ENCODE peak calls at places on chromosome 5, in eight cellular contexts. N is cardiac muscle cell, J is GM23248, R is SJSA1, O is pancreas, Y is GM23338, T is psoas muscle, D is uterus. B is an unnamed sample. For H3K4me1, the result is how much of the 10 kb centered on the place peaks cover.

GRCh38 chr5:855771-856530 is 5.2 kb upstream of the ZDHHC11 start:
- DNase-seq in N (no peak), T (no peak), J (peak), Y (no peak), R (no peak), D (no peak), O (no peak), B (peak)

GRCh38 chr5:153496835-153497234 is 6.4 kb downstream of the GRIA1 start:
- DNase-seq in Y (peak), O (no peak), D (no peak), R (peak), T (no peak), N (peak), J (peak), B (no peak)

GRCh38 chr5:112551437-112552018 is 132.5 kb upstream of the EPB41L4A start:
- DNase-seq in T (no peak), Y (peak), O (peak), R (peak), J (peak), D (peak), N (peak), B (no peak)

GRCh38 chr5:6484899-6485298 is 36.2 kb downstream of the UBE2QL1 start:
- DNase-seq in D (no peak), N (no peak), T (no peak), O (no peak), J (no peak), Y (no peak), R (no peak), B (no peak)

GRCh38 chr5:104702212-104702611 is 1139.6 kb upstream of the NUDT12 start:
- DNase-seq in J (no peak), Y (no peak), O (no peak), T (no peak), D (no peak), N (no peak), R (no peak), B (no peak)

GRCh38 chr5:80481019-80481893 is 6.6 kb upstream of the FAM151B start:
- DNase-seq in J (peak), Y (peak), D (no peak), N (peak), R (peak), O (peak), T (no peak), B (no peak)

GRCh38 chr5:53576674-53577073 is 16.2 kb downstream of the NDUFS4 start:
- DNase-seq in Y (no peak), R (no peak), J (no peak), N (no peak), D (no peak), O (no peak), T (no peak), B (no peak)

GRCh38 chr5:58208674-58209073 is 251.2 kb downstream of the PLK2 start:
- DNase-seq in R (no peak), T (no peak), N (no peak), O (no peak), Y (no peak), J (no peak), D (no peak), B (no peak)

GRCh38 chr5:122064992-122065391 is 13.1 kb downstream of the LOX start:
- DNase-seq in T (no peak), D (no peak), J (no peak), R (no peak), N (no peak), Y (no peak), O (no peak), B (no peak)

GRCh38 chr5:76717222-76718083 is 1.5 kb downstream of the F2R start:
- DNase-seq in Y (no peak), J (no peak), T (no peak), O (no peak), D (no peak), R (peak), N (peak), B (no peak)

GRCh38 chr5:126967808-126968466 is 62.4 kb downstream of the MARCHF3 start:
- DNase-seq in N (peak), Y (no peak), R (no peak), T (no peak), J (no peak), D (no peak), O (no peak), B (no peak)

GRCh38 chr5:78483809-78484521 is 123.5 kb downstream of the SCAMP1 start:
- DNase-seq in T (peak), R (no peak), J (peak), O (no peak), N (peak), D (peak), Y (no peak), B (no peak)

GRCh38 chr5:20359377-20359776 is 371.4 kb upstream of the CDH18 start:
- DNase-seq in T (no peak), J (no peak), Y (no peak), O (no peak), R (no peak), N (no peak), D (no peak), B (no peak)

GRCh38 chr5:120789918-120790714 is 326.0 kb downstream of the PRR16 start:
- DNase-seq in J (no peak), D (no peak), Y (no peak), R (peak), N (no peak), O (no peak), T (no peak), B (no peak)

GRCh38 chr5:17305024-17305423 is 87.6 kb downstream of the BASP1 start:
- DNase-seq in Y (no peak), T (no peak), O (no peak), J (no peak), R (peak), N (peak), D (no peak), B (no peak)
- H3K27ac ChIP-seq in Y (no peak), T (no peak), O (no peak), J (no peak), R (peak), N (no peak), D (no peak), B (no peak)

DNA sequence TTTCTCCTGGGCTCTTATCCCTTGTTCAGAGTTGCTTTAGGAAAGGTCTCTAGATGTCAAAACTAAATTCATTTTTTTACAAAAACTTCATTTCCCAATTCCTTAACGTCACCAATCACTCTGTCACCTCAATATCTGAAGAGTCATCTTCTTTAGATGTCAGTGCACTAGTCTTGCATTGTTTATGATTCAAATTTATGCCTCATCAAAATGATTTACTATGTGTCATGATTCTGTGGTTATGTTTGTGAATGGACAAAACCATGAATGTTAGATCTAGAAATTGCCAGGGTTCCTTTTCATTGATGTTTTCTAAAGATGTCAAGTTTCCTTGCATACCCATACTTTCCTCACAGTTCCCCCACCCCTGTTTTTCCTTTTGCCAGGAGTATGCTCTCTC is 21.5 kb downstream of the CWC27 start:
- DNase-seq in R (no peak), J (peak), N (no peak), D (no peak), T (no peak), O (no peak), Y (no peak), B (no peak)
- H3K4me1 ChIP-seq in R (under half), J (under half), N (under half), D (under half), T (under half), O (under half), Y (under half), B (under half)

DNA sequence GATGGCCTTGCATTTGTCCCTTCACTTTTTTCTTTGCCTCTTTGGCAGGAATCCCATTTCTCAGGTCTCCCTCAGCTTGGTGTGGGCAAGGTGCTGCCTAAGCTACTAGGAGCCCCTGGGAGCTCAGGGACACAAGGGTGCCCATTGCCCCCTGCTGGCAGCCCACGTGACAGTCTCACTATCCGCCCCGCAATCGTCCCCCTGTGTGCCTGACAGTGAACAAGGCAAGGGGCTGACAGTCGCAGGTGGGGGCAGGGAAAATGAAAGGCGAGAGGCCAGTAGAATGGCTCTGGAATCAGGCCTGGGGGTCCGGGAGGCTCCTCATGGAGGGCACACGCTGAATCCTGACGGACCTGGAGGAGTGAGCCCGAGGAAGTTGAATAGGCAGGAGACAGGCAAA is 2.0 kb upstream of the PCDH12 start:
- DNase-seq in R (no peak), Y (peak), O (no peak), D (no peak), J (no peak), T (no peak), N (no peak), B (peak)
- H3K27ac ChIP-seq in R (no peak), Y (no peak), O (no peak), D (no peak), J (no peak), T (no peak), N (no peak), B (no peak)

GRCh38 chr5:149036970-149037369 is 25.9 kb downstream of the SH3TC2 start:
- DNase-seq in T (no peak), J (peak), R (no peak), N (no peak), D (no peak), O (no peak), Y (no peak), B (no peak)
- H3K4me1 ChIP-seq in T (under half), J (under half), R (under half), N (under half), D (under half), O (under half), Y (under half), B (under half)

DNA sequence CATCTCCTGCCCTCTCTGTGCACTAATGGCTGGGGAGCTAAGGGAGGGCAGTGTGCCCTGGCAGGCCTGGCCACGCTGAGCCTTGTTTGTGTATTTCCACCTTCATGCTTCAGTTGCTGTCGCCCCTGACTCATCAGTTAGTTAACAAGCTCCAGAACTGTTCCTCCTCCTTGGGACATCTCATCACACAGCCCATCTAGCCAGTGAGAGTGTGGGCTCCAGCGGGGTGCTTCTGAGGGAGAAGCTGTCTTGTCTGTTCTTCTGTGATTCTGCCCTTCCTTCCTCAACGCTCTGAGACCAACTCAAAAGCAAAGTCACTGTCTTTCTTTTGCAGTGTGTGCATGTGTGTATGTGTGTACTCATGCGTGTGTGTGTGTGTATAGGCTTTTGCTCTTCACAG is 58.3 kb upstream of the CPEB4 start:
- DNase-seq in D (no peak), N (no peak), O (no peak), J (peak), T (no peak), Y (no peak), R (peak), B (no peak)
- H3K27ac ChIP-seq in D (no peak), N (no peak), O (no peak), J (no peak), T (no peak), Y (no peak), R (no peak), B (no peak)

DNA sequence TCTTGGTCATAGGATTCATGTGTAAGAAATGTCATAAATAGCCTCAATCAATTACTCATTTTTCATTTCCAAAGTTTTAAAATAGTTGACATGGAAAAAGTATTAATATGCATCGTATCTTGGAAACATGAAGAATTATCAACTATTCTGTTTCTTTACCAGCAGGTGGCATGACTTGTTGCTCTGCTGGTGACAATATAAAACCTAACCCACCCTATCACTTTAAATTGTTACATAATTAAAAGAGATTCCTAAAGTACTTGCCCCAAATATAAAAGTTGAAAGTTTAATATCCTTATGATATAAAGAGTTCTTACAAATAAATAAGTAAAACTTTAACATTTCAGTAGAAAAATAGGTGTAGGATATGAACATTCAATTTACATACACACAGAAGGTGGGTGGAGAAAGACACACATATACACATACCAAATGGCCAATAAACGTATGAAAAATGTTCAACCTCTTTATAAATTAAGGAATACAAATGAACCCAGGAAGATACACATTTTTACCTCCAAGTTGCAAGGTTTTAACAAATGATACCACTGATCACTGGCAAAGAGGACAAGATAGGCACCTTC is 30.6 kb downstream of the MAP1B start:
- DNase-seq in O (no peak), J (peak), D (no peak), T (no peak), R (no peak), N (no peak), Y (no peak), B (no peak)
- H3K4me1 ChIP-seq in O (under half), J (half or more), D (under half), T (under half), R (half or more), N (under half), Y (under half), B (under half)

DNA sequence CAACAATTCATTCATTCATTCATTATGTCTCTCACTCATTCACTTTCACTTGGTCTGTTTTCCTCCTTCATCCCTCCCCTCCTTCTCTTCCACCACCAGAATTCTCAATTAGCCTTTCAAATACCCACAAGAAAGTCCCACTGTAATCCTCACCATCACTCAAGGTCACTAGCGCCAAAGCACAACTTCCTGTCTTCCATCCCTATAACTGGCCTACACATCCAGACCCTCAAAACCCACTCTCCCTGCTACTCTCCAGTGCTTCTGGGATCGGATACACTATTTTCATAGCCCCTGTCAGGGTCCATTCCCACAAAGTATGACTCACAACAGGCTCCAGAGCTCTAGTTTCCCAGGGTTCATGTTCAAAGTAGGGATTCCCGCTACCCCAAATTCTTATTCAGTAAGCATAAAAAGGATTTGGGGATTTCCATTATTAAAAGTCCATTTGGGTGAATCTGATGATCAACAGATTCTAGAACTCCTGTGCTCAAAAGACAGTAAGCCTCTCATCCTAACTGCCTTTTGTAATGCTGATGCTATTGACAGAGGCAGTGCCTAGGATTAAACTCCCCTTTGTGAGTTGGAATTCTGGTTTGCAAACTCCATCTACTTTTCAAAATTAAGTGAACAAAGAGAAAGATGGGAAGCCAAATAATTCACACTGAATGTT is 250.9 kb downstream of the SEMA5A start:
- DNase-seq in J (no peak), T (no peak), R (no peak), D (no peak), Y (peak), O (no peak), N (no peak), B (no peak)
- H3K27ac ChIP-seq in J (no peak), T (no peak), R (no peak), D (no peak), Y (peak), O (no peak), N (no peak), B (no peak)

GRCh38 chr5:139387611-139388197 is 2.0 kb downstream of the MZB1 start:
- DNase-seq in D (no peak), R (no peak), Y (no peak), N (no peak), J (no peak), T (no peak), O (no peak), B (no peak)
- H3K4me1 ChIP-seq in D (under half), R (under half), Y (under half), N (under half), J (under half), T (under half), O (under half), B (under half)

GRCh38 chr5:141516648-141517025 is 27.8 kb downstream of the PCDHGC5 start:
- DNase-seq in D (no peak), O (no peak), N (no peak), Y (no peak), R (no peak), T (peak), J (peak), B (peak)

GRCh38 chr5:141517321-141517720 is 28.4 kb downstream of the PCDHGC5 start:
- DNase-seq in Y (no peak), J (no peak), D (no peak), N (no peak), R (no peak), O (no peak), T (no peak), B (no peak)

GRCh38 chr5:141515141-141515540 is 26.3 kb downstream of the PCDHGC5 start:
- DNase-seq in O (no peak), R (peak), T (no peak), D (no peak), J (no peak), N (no peak), Y (no peak), B (no peak)

GRCh38 chr5:141514330-141515111 is 25.6 kb downstream of the PCDHGC5 start:
- DNase-seq in R (peak), N (peak), J (peak), Y (peak), T (peak), D (no peak), O (no peak), B (no peak)

DNA sequence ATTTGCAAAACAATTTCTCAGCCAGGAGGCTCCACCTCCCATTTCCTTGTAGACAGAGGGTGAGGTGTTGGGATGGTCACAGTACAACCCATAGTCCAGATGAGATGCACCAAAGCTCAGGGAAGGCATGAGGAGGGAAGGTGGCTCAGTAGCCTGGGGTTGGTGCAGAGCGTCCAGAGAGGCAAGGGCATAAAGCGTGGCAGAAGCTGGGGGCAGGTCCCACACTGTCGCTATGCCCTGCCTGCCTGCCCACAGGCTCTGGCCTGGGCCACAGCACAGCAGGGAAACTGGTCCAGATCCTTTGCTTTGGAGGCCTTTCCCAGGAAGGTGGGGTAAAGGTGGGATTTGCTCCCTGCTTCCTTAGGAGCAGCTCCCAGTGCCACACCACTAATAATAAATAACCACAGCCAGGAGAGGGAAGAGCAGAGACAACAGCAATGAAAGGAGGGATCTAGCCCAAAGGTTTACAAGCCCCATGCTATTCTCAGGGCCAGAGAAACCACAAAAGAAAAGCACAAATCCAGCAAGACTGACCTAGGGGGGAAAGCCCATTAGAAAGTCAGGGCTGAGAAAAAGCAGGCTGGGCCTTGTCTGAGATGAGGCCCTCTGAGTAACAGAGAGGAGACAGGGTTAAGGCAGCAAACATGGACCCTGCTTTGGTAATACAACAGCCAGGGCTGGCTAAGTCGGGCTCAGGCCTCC is 27.2 kb downstream of the PCDHGC5 start:
- DNase-seq in O (no peak), N (no peak), T (no peak), R (peak), D (no peak), Y (no peak), J (no peak), B (no peak)
- H3K27ac ChIP-seq in O (no peak), N (no peak), T (peak), R (no peak), D (peak), Y (no peak), J (peak), B (peak)

GRCh38 chr5:139419226-139419625 is 15.3 kb upstream of the SPATA24 start:
- DNase-seq in O (no peak), T (no peak), J (no peak), N (no peak), R (no peak), D (no peak), Y (no peak), B (no peak)
- H3K4me1 ChIP-seq in O (under half), T (half or more), J (under half), N (half or more), R (under half), D (under half), Y (under half), B (under half)